ENCODE peak calls at places on chromosomes 5 and 9, in ten cellular contexts. R is A549; S is ELR; I is stimulated activated CD8-positive, alpha-beta memory T cell treated with anti-CD3 and anti-CD28 coated beads, Interleukin-2, amount 100 ng/mL, for 1 hour; M is posterior vena cava; D is kidney tubule cell; X is activated T-cell treated with anti-CD3 and anti-CD28 coated beads for 4 hours; Q is natural killer cell; U is T1000; L is non-pigmented ciliary epithelial cell. Z is an unnamed sample.

GRCh38 chr9:15834541-15834940 is 281.7 kb downstream of the CCDC171 start:
- DNase-seq in R (no peak), S (peak; percentile 14), I (no peak), M (no peak), D (no peak), X (no peak), Q (no peak), U (no peak), L (no peak), Z (no peak)

GRCh38 chr5:31410089-31410488 is 121.8 kb downstream of the DROSHA start:
- DNase-seq in R (no peak), S (no peak), I (no peak), M (no peak), D (no peak), X (no peak), Q (no peak), U (no peak), L (no peak), Z (no peak)

GRCh38 chr5:68049053-68049713 is 166.4 kb upstream of the PIK3R1 start:
- DNase-seq in R (no peak), S (no peak), I (no peak), M (no peak), D (no peak), X (no peak), Q (no peak), U (no peak), L (no peak), Z (no peak)

GRCh38 chr5:34415559-34416198 is 240.4 kb upstream of the RAI14 start:
- DNase-seq in R (no peak), S (peak; percentile 70), I (no peak), M (no peak), D (peak; percentile 57), X (no peak), Q (no peak), U (no peak), L (no peak), Z (no peak)

GRCh38 chr9:86407022-86407421 is 52.8 kb upstream of the TUT7 start:
- DNase-seq in R (no peak), S (peak; percentile 81), I (no peak), M (no peak), D (peak; percentile 83), X (no peak), Q (no peak), U (no peak), L (peak; percentile 45), Z (no peak)

GRCh38 chr9:121963542-121963995 is 129.5 kb downstream of the TTLL11 start:
- DNase-seq in R (no peak), S (peak; percentile 90), I (no peak), M (no peak), D (no peak), X (no peak), Q (no peak), U (no peak), L (peak; percentile 63), Z (no peak)

GRCh38 chr9:16138961-16139441 is 586.2 kb downstream of the CCDC171 start:
- DNase-seq in R (no peak), S (peak; percentile 19), I (no peak), M (peak; percentile 92), D (no peak), X (no peak), Q (no peak), U (no peak), L (peak; percentile 84), Z (peak; percentile 74)

GRCh38 chr5:172380992-172381643 is 73.2 kb downstream of the SH3PXD2B start:
- DNase-seq in R (no peak), S (no peak), I (no peak), M (peak; percentile 92), D (peak; percentile 35), X (no peak), Q (no peak), U (no peak), L (no peak), Z (peak; percentile 80)

GRCh38 chr5:142206801-142207200 is 98.2 kb downstream of the NDFIP1 start:
- DNase-seq in R (no peak), S (peak; percentile 41), I (no peak), M (no peak), D (no peak), X (no peak), Q (no peak), U (no peak), L (no peak), Z (no peak)

GRCh38 chr5:54180616-54181015 is 129.8 kb downstream of the ARL15 start:
- DNase-seq in R (no peak), S (no peak), I (no peak), M (no peak), D (no peak), X (no peak), Q (no peak), U (no peak), L (no peak), Z (no peak)

GRCh38 chr5:17619353-17619752 is 9.2 kb downstream of the TAF11L12 start:
- DNase-seq in R (no peak), S (no peak), I (no peak), M (no peak), D (no peak), X (no peak), Q (no peak), U (no peak), L (no peak), Z (no peak)

GRCh38 chr5:34045996-34046395 is 3.0 kb upstream of the C1QTNF3 start:
- DNase-seq in R (no peak), S (peak; percentile 40), I (no peak), M (no peak), D (peak; percentile 44), X (no peak), Q (no peak), U (no peak), L (no peak), Z (no peak)

GRCh38 chr5:55421074-55421529 is 113.3 kb downstream of the MTREX start:
- DNase-seq in R (no peak), S (peak; percentile 66), I (no peak), M (no peak), D (peak; percentile 43), X (no peak), Q (no peak), U (no peak), L (no peak), Z (no peak)

GRCh38 chr9:976258-976804 is at the start of gene DMRT3:
- DNase-seq in R (no peak), S (no peak), I (no peak), M (no peak), D (no peak), X (no peak), Q (no peak), U (no peak), L (no peak), Z (no peak)

GRCh38 chr5:148746826-148747535 is 79.4 kb upstream of the ADRB2 start:
- DNase-seq in R (no peak), S (no peak), I (no peak), M (no peak), D (peak; percentile 19), X (no peak), Q (no peak), U (no peak), L (no peak), Z (no peak)

GRCh38 chr9:89801723-89802680 is 197.2 kb downstream of the GADD45G start:
- DNase-seq in R (no peak), S (no peak), I (no peak), M (peak; percentile 25), D (no peak), X (no peak), Q (no peak), U (no peak), L (no peak), Z (no peak)

GRCh38 chr5:163433271-163433670 is 4.1 kb upstream of the CCNG1 start:
- DNase-seq in R (no peak), S (no peak), I (no peak), M (no peak), D (no peak), X (no peak), Q (no peak), U (no peak), L (no peak), Z (no peak)

GRCh38 chr5:23269981-23270380 is 237.4 kb upstream of the PRDM9 start:
- DNase-seq in R (peak; percentile 10), S (no peak), I (no peak), M (no peak), D (peak; percentile 14), X (no peak), Q (no peak), U (no peak), L (no peak), Z (no peak)

GRCh38 chr5:68777145-68777544 is 316.7 kb upstream of the SLC30A5 start:
- DNase-seq in R (no peak), S (no peak), I (no peak), M (no peak), D (no peak), X (no peak), Q (no peak), U (no peak), L (no peak), Z (no peak)

Z was measured in right atrium auricular region.